ENCODE peak calls at places on chromosome 17, in ten cellular contexts. One of them, this sample, is unnamed.

GRCh38 chr17:66786101-66786500 is 48.8 kb upstream of the CACNG5 start:
- ATAC-seq in activated CD4-positive, alpha-beta T cell treated with anti-CD3 and anti-CD28 coated beads for 36 hours: no peak
- ATAC-seq in PC-3: no peak
- ATAC-seq in left cardiac atrium: no peak
- ATAC-seq in left lung: no peak
- ATAC-seq in activated CD8-positive, alpha-beta T cell treated with anti-CD3 and anti-CD28 coated beads for 36 hours: no peak
- ATAC-seq in stimulated activated memory B cell treated with anti-CD40 and anti-IgM and Interleukin-4, amounts not matched to agents 10 μg/mL and 1 μg/mL and 100 μg/mL, for 72 hours: no peak
- ATAC-seq in SK-N-SH treated with all-trans-retinoic acid at 6 μM for 48 hours: no peak
- ATAC-seq in omental fat pad: no peak
- ATAC-seq in A549: no peak
- ATAC-seq in this sample: no peak

GRCh38 chr17:43559161-43559816 is 13.1 kb upstream of the ETV4 start:
- ATAC-seq in activated CD4-positive, alpha-beta T cell treated with anti-CD3 and anti-CD28 coated beads for 36 hours: no peak
- ATAC-seq in PC-3: no peak
- ATAC-seq in left cardiac atrium: peak; percentile 31
- ATAC-seq in left lung: no peak
- ATAC-seq in activated CD8-positive, alpha-beta T cell treated with anti-CD3 and anti-CD28 coated beads for 36 hours: no peak
- ATAC-seq in stimulated activated memory B cell treated with anti-CD40 and anti-IgM and Interleukin-4, amounts not matched to agents 10 μg/mL and 1 μg/mL and 100 μg/mL, for 72 hours: no peak
- ATAC-seq in SK-N-SH treated with all-trans-retinoic acid at 6 μM for 48 hours: no peak
- ATAC-seq in omental fat pad: no peak
- ATAC-seq in A549: no peak
- ATAC-seq in this sample: no peak

GRCh38 chr17:14409292-14409691 is 108.4 kb downstream of the HS3ST3B1 start:
- ATAC-seq in activated CD4-positive, alpha-beta T cell treated with anti-CD3 and anti-CD28 coated beads for 36 hours: peak; percentile 33
- ATAC-seq in PC-3: no peak
- ATAC-seq in left cardiac atrium: no peak
- ATAC-seq in left lung: no peak
- ATAC-seq in activated CD8-positive, alpha-beta T cell treated with anti-CD3 and anti-CD28 coated beads for 36 hours: peak; percentile 53
- ATAC-seq in stimulated activated memory B cell treated with anti-CD40 and anti-IgM and Interleukin-4, amounts not matched to agents 10 μg/mL and 1 μg/mL and 100 μg/mL, for 72 hours: no peak
- ATAC-seq in SK-N-SH treated with all-trans-retinoic acid at 6 μM for 48 hours: no peak
- ATAC-seq in omental fat pad: no peak
- ATAC-seq in A549: no peak
- ATAC-seq in this sample: no peak

GRCh38 chr17:21194210-21194609 is 19.8 kb downstream of the TMEM11 start:
- ATAC-seq in activated CD4-positive, alpha-beta T cell treated with anti-CD3 and anti-CD28 coated beads for 36 hours: no peak
- ATAC-seq in PC-3: no peak
- ATAC-seq in left cardiac atrium: peak; percentile 28
- ATAC-seq in left lung: no peak
- ATAC-seq in activated CD8-positive, alpha-beta T cell treated with anti-CD3 and anti-CD28 coated beads for 36 hours: no peak
- ATAC-seq in stimulated activated memory B cell treated with anti-CD40 and anti-IgM and Interleukin-4, amounts not matched to agents 10 μg/mL and 1 μg/mL and 100 μg/mL, for 72 hours: no peak
- ATAC-seq in SK-N-SH treated with all-trans-retinoic acid at 6 μM for 48 hours: no peak
- ATAC-seq in omental fat pad: no peak
- ATAC-seq in A549: no peak
- ATAC-seq in this sample: no peak

GRCh38 chr17:32386844-32387243 is 36.9 kb downstream of the ZNF207 start:
- ATAC-seq in activated CD4-positive, alpha-beta T cell treated with anti-CD3 and anti-CD28 coated beads for 36 hours: peak; percentile 68
- ATAC-seq in PC-3: peak; percentile 88
- ATAC-seq in left cardiac atrium: no peak
- ATAC-seq in left lung: peak; percentile 17
- ATAC-seq in activated CD8-positive, alpha-beta T cell treated with anti-CD3 and anti-CD28 coated beads for 36 hours: peak; percentile 43
- ATAC-seq in stimulated activated memory B cell treated with anti-CD40 and anti-IgM and Interleukin-4, amounts not matched to agents 10 μg/mL and 1 μg/mL and 100 μg/mL, for 72 hours: no peak
- ATAC-seq in SK-N-SH treated with all-trans-retinoic acid at 6 μM for 48 hours: no peak
- ATAC-seq in omental fat pad: peak; percentile 62
- ATAC-seq in A549: no peak
- ATAC-seq in this sample: peak; percentile 83

GRCh38 chr17:81536299-81537290 is 8.4 kb downstream of the FSCN2 start:
- ATAC-seq in activated CD4-positive, alpha-beta T cell treated with anti-CD3 and anti-CD28 coated beads for 36 hours: no peak
- ATAC-seq in PC-3: no peak
- ATAC-seq in left cardiac atrium: peak; percentile 13
- ATAC-seq in left lung: peak; percentile 16
- ATAC-seq in activated CD8-positive, alpha-beta T cell treated with anti-CD3 and anti-CD28 coated beads for 36 hours: no peak
- ATAC-seq in stimulated activated memory B cell treated with anti-CD40 and anti-IgM and Interleukin-4, amounts not matched to agents 10 μg/mL and 1 μg/mL and 100 μg/mL, for 72 hours: no peak
- ATAC-seq in SK-N-SH treated with all-trans-retinoic acid at 6 μM for 48 hours: peak; percentile 3
- ATAC-seq in omental fat pad: no peak
- ATAC-seq in A549: no peak
- ATAC-seq in this sample: peak; percentile 17

GRCh38 chr17:39183766-39184165 is 13.7 kb downstream of the CACNB1 start:
- ATAC-seq in activated CD4-positive, alpha-beta T cell treated with anti-CD3 and anti-CD28 coated beads for 36 hours: no peak
- ATAC-seq in PC-3: no peak
- ATAC-seq in left cardiac atrium: no peak
- ATAC-seq in left lung: no peak
- ATAC-seq in activated CD8-positive, alpha-beta T cell treated with anti-CD3 and anti-CD28 coated beads for 36 hours: no peak
- ATAC-seq in stimulated activated memory B cell treated with anti-CD40 and anti-IgM and Interleukin-4, amounts not matched to agents 10 μg/mL and 1 μg/mL and 100 μg/mL, for 72 hours: no peak
- ATAC-seq in SK-N-SH treated with all-trans-retinoic acid at 6 μM for 48 hours: no peak
- ATAC-seq in omental fat pad: no peak
- ATAC-seq in A549: no peak
- ATAC-seq in this sample: no peak

GRCh38 chr17:3959295-3959899 is 4.8 kb downstream of the ATP2A3 start:
- ATAC-seq in activated CD4-positive, alpha-beta T cell treated with anti-CD3 and anti-CD28 coated beads for 36 hours: no peak
- ATAC-seq in PC-3: peak; percentile 93
- ATAC-seq in left cardiac atrium: no peak
- ATAC-seq in left lung: peak; percentile 35
- ATAC-seq in activated CD8-positive, alpha-beta T cell treated with anti-CD3 and anti-CD28 coated beads for 36 hours: no peak
- ATAC-seq in stimulated activated memory B cell treated with anti-CD40 and anti-IgM and Interleukin-4, amounts not matched to agents 10 μg/mL and 1 μg/mL and 100 μg/mL, for 72 hours: no peak
- ATAC-seq in SK-N-SH treated with all-trans-retinoic acid at 6 μM for 48 hours: no peak
- ATAC-seq in omental fat pad: no peak
- ATAC-seq in A549: peak; percentile 54
- ATAC-seq in this sample: no peak

GRCh38 chr17:46139365-46140210 is 53.6 kb downstream of the KANSL1 start:
- ATAC-seq in activated CD4-positive, alpha-beta T cell treated with anti-CD3 and anti-CD28 coated beads for 36 hours: no peak
- ATAC-seq in PC-3: peak; percentile 73
- ATAC-seq in left cardiac atrium: no peak
- ATAC-seq in left lung: peak; percentile 67
- ATAC-seq in activated CD8-positive, alpha-beta T cell treated with anti-CD3 and anti-CD28 coated beads for 36 hours: no peak
- ATAC-seq in stimulated activated memory B cell treated with anti-CD40 and anti-IgM and Interleukin-4, amounts not matched to agents 10 μg/mL and 1 μg/mL and 100 μg/mL, for 72 hours: no peak
- ATAC-seq in SK-N-SH treated with all-trans-retinoic acid at 6 μM for 48 hours: no peak
- ATAC-seq in omental fat pad: no peak
- ATAC-seq in A549: no peak
- ATAC-seq in this sample: no peak

GRCh38 chr17:64200080-64201042 is 62.7 kb downstream of the TEX2 start:
- ATAC-seq in activated CD4-positive, alpha-beta T cell treated with anti-CD3 and anti-CD28 coated beads for 36 hours: peak; percentile 97
- ATAC-seq in PC-3: no peak
- ATAC-seq in left cardiac atrium: no peak
- ATAC-seq in left lung: peak; percentile 32
- ATAC-seq in activated CD8-positive, alpha-beta T cell treated with anti-CD3 and anti-CD28 coated beads for 36 hours: peak; percentile 92
- ATAC-seq in stimulated activated memory B cell treated with anti-CD40 and anti-IgM and Interleukin-4, amounts not matched to agents 10 μg/mL and 1 μg/mL and 100 μg/mL, for 72 hours: peak; percentile 92
- ATAC-seq in SK-N-SH treated with all-trans-retinoic acid at 6 μM for 48 hours: peak; percentile 14
- ATAC-seq in omental fat pad: peak; percentile 67
- ATAC-seq in A549: no peak
- ATAC-seq in this sample: peak; percentile 96

GRCh38 chr17:76419576-76420245 is 33.2 kb downstream of the UBE2O start:
- ATAC-seq in activated CD4-positive, alpha-beta T cell treated with anti-CD3 and anti-CD28 coated beads for 36 hours: no peak
- ATAC-seq in PC-3: no peak
- ATAC-seq in left cardiac atrium: peak; percentile 18
- ATAC-seq in left lung: no peak
- ATAC-seq in activated CD8-positive, alpha-beta T cell treated with anti-CD3 and anti-CD28 coated beads for 36 hours: no peak
- ATAC-seq in stimulated activated memory B cell treated with anti-CD40 and anti-IgM and Interleukin-4, amounts not matched to agents 10 μg/mL and 1 μg/mL and 100 μg/mL, for 72 hours: peak; percentile 45
- ATAC-seq in SK-N-SH treated with all-trans-retinoic acid at 6 μM for 48 hours: no peak
- ATAC-seq in omental fat pad: no peak
- ATAC-seq in A549: no peak
- ATAC-seq in this sample: no peak

GRCh38 chr17:58329808-58330543 is 1.4 kb upstream of the TSPOAP1 start:
- ATAC-seq in activated CD4-positive, alpha-beta T cell treated with anti-CD3 and anti-CD28 coated beads for 36 hours: peak; percentile 27
- ATAC-seq in PC-3: no peak
- ATAC-seq in left cardiac atrium: no peak
- ATAC-seq in left lung: peak; percentile 2
- ATAC-seq in activated CD8-positive, alpha-beta T cell treated with anti-CD3 and anti-CD28 coated beads for 36 hours: peak; percentile 24
- ATAC-seq in stimulated activated memory B cell treated with anti-CD40 and anti-IgM and Interleukin-4, amounts not matched to agents 10 μg/mL and 1 μg/mL and 100 μg/mL, for 72 hours: peak; percentile 2
- ATAC-seq in SK-N-SH treated with all-trans-retinoic acid at 6 μM for 48 hours: no peak
- ATAC-seq in omental fat pad: no peak
- ATAC-seq in A549: no peak
- ATAC-seq in this sample: peak; percentile 45

GRCh38 chr17:6325741-6326140 is 109.2 kb downstream of the AIPL1 start:
- ATAC-seq in activated CD4-positive, alpha-beta T cell treated with anti-CD3 and anti-CD28 coated beads for 36 hours: no peak
- ATAC-seq in PC-3: no peak
- ATAC-seq in left cardiac atrium: peak; percentile 55
- ATAC-seq in left lung: no peak
- ATAC-seq in activated CD8-positive, alpha-beta T cell treated with anti-CD3 and anti-CD28 coated beads for 36 hours: no peak
- ATAC-seq in stimulated activated memory B cell treated with anti-CD40 and anti-IgM and Interleukin-4, amounts not matched to agents 10 μg/mL and 1 μg/mL and 100 μg/mL, for 72 hours: no peak
- ATAC-seq in SK-N-SH treated with all-trans-retinoic acid at 6 μM for 48 hours: no peak
- ATAC-seq in omental fat pad: no peak
- ATAC-seq in A549: no peak
- ATAC-seq in this sample: no peak

GRCh38 chr17:7306911-7307685 is at the start of gene EIF5A:
- ATAC-seq in activated CD4-positive, alpha-beta T cell treated with anti-CD3 and anti-CD28 coated beads for 36 hours: peak; percentile 86
- ATAC-seq in PC-3: peak; percentile 75
- ATAC-seq in left cardiac atrium: peak; percentile 92
- ATAC-seq in left lung: peak; percentile 87
- ATAC-seq in activated CD8-positive, alpha-beta T cell treated with anti-CD3 and anti-CD28 coated beads for 36 hours: peak; percentile 84
- ATAC-seq in stimulated activated memory B cell treated with anti-CD40 and anti-IgM and Interleukin-4, amounts not matched to agents 10 μg/mL and 1 μg/mL and 100 μg/mL, for 72 hours: peak; percentile 90
- ATAC-seq in SK-N-SH treated with all-trans-retinoic acid at 6 μM for 48 hours: peak; percentile 85
- ATAC-seq in omental fat pad: peak; percentile 94
- ATAC-seq in A549: peak; percentile 86
- ATAC-seq in this sample: peak; percentile 79

This sample was measured in activated T-helper 17 cell treated with anti-CD3 and anti-CD28 coated beads, Interleukin-2, amount 50 U/mL, for 72 hours.